ENCODE peak calls at places on chromosomes 11 and 22, in seven cellular contexts. H is AML-193, A is HCT116, O is hepatic stellate cell, F is SJSA1, J is coronary artery, Y is Ammon's horn. V is an unnamed sample.

GRCh38 chr22:41831383-41831782 is 1.5 kb upstream of the SREBF2 start:
- DNase-seq in Y (no peak), O (no peak), F (no peak), J (no peak), H (peak), A (no peak), V (no peak)

GRCh38 chr11:110295487-110296225 is 758 bp downstream of the RDX start:
- DNase-seq in J (peak), O (peak), Y (peak), H (peak), F (peak), A (no peak), V (no peak)

GRCh38 chr11:95703059-95703458 is 86.5 kb downstream of the FAM76B start:
- DNase-seq in H (no peak), O (no peak), J (no peak), F (no peak), A (no peak), Y (no peak), V (no peak)

GRCh38 chr22:41263704-41264103 is 22.3 kb downstream of the RANGAP1 start:
- DNase-seq in Y (no peak), H (no peak), A (no peak), J (no peak), F (no peak), O (no peak), V (no peak)

GRCh38 chr11:2400069-2400760 is at the start of gene TSSC4:
- DNase-seq in H (peak), A (peak), F (peak), O (peak), Y (peak), J (peak), V (peak)

GRCh38 chr11:82557274-82557673 is 176.4 kb downstream of the FAM181B start:
- DNase-seq in J (no peak), F (no peak), O (no peak), H (no peak), Y (peak), A (no peak), V (peak)

GRCh38 chr22:21778705-21779363 is 43.2 kb upstream of the YPEL1 start:
- DNase-seq in A (no peak), H (no peak), J (no peak), O (peak), Y (no peak), F (no peak), V (no peak)

GRCh38 chr11:113308601-113309000 is 5.8 kb upstream of the TTC12 start:
- DNase-seq in Y (no peak), F (no peak), H (no peak), A (no peak), O (no peak), J (no peak), V (no peak)

GRCh38 chr11:67439321-67440228 is 2.1 kb upstream of the PTPRCAP start:
- DNase-seq in A (no peak), O (peak), F (no peak), J (no peak), Y (peak), H (peak), V (no peak)

GRCh38 chr22:29947410-29948387 is 64.7 kb downstream of the MTMR3 start:
- DNase-seq in A (no peak), J (no peak), Y (no peak), O (peak), F (no peak), H (no peak), V (no peak)

GRCh38 chr11:46564459-46564858 is 29.4 kb downstream of the AMBRA1 start:
- DNase-seq in J (no peak), H (no peak), F (no peak), Y (no peak), O (peak), A (no peak), V (no peak)

GRCh38 chr22:47367107-47367690 is 604.7 kb downstream of the TBC1D22A start:
- DNase-seq in A (no peak), O (no peak), Y (no peak), F (peak), H (no peak), J (no peak), V (no peak)

GRCh38 chr11:9120659-9121350 is 29.4 kb upstream of the SCUBE2 start:
- DNase-seq in Y (no peak), H (no peak), A (peak), O (no peak), F (no peak), J (no peak), V (no peak)

GRCh38 chr11:18394928-18395734 is 768 bp downstream of the LDHA start:
- DNase-seq in F (no peak), A (no peak), O (no peak), Y (peak), J (peak), H (no peak), V (no peak)

GRCh38 chr11:57248780-57249383 is 11.8 kb upstream of the APLNR start:
- DNase-seq in O (peak), F (peak), H (peak), Y (peak), A (peak), J (no peak), V (no peak)

GRCh38 chr22:37752189-37753061 is 55.3 kb upstream of the GCAT start:
- DNase-seq in F (peak), O (peak), A (peak), Y (peak), J (peak), H (no peak), V (no peak)

GRCh38 chr11:134565343-134565891 is 153.4 kb upstream of the B3GAT1 start:
- DNase-seq in O (no peak), H (no peak), A (no peak), J (no peak), Y (no peak), F (peak), V (no peak)

GRCh38 chr11:17699157-17700114 is 19.9 kb upstream of the MYOD1 start:
- DNase-seq in Y (no peak), J (no peak), F (no peak), O (no peak), H (no peak), A (no peak), V (no peak)

GRCh38 chr11:3182462-3182852 is 17.3 kb upstream of the OSBPL5 start:
- DNase-seq in Y (no peak), A (no peak), J (no peak), F (no peak), H (no peak), O (no peak), V (no peak)

GRCh38 chr11:34274712-34275398 is 83.0 kb downstream of the ABTB2 start:
- DNase-seq in Y (peak), J (peak), O (peak), H (no peak), F (no peak), A (peak), V (no peak)

GRCh38 chr22:17366830-17367229 is 2.4 kb upstream of the CECR2 start:
- DNase-seq in J (no peak), Y (peak), H (no peak), A (peak), F (no peak), O (no peak), V (no peak)

GRCh38 chr11:95559899-95560298 is 229.7 kb downstream of the FAM76B start:
- DNase-seq in J (peak), Y (no peak), O (no peak), F (no peak), A (no peak), H (no peak), V (no peak)

GRCh38 chr11:86624366-86624765 is 48.0 kb downstream of the ME3 start:
- DNase-seq in F (no peak), J (no peak), H (no peak), Y (no peak), O (no peak), A (no peak), V (no peak)

GRCh38 chr11:122676638-122677037 is 21.1 kb downstream of the UBASH3B start:
- DNase-seq in O (no peak), A (peak), F (no peak), Y (no peak), J (no peak), H (no peak), V (no peak)

GRCh38 chr11:119316017-119316728 is 757 bp downstream of the MCAM start:
- DNase-seq in A (no peak), O (peak), H (no peak), F (no peak), J (peak), Y (peak), V (peak)

GRCh38 chr11:34654491-34655334 is 33.8 kb downstream of the EHF start:
- DNase-seq in H (peak), F (no peak), O (no peak), A (peak), Y (peak), J (peak), V (peak)

GRCh38 chr11:15888596-15889345 is 467.6 kb downstream of the SOX6 start:
- DNase-seq in O (no peak), J (no peak), Y (no peak), F (no peak), A (no peak), H (no peak), V (no peak)

GRCh38 chr11:12806113-12806512 is 131.9 kb downstream of the TEAD1 start:
- DNase-seq in F (no peak), Y (no peak), H (no peak), A (no peak), O (no peak), J (no peak), V (no peak)

GRCh38 chr11:57134284-57134683 is 47.5 kb upstream of the LRRC55 start:
- DNase-seq in O (no peak), H (no peak), J (no peak), F (no peak), Y (no peak), A (no peak), V (no peak)

GRCh38 chr22:22818861-22819855 is 68.5 kb upstream of the IGLL5 start:
- DNase-seq in J (no peak), O (no peak), Y (no peak), A (no peak), F (no peak), H (no peak), V (no peak)

GRCh38 chr11:92070026-92070889 is 154.4 kb upstream of the FAT3 start:
- DNase-seq in F (no peak), H (no peak), Y (no peak), J (no peak), O (no peak), A (no peak), V (no peak)

GRCh38 chr11:74018331-74019005 is 9.6 kb upstream of the UCP3 start:
- DNase-seq in F (no peak), J (peak), H (no peak), Y (peak), O (peak), A (no peak), V (no peak)

GRCh38 chr22:42986115-42986514 is 28.8 kb downstream of the PACSIN2 start:
- DNase-seq in Y (no peak), H (no peak), F (no peak), A (no peak), O (no peak), J (no peak), V (no peak)

GRCh38 chr11:44466531-44467179 is 98.8 kb upstream of the CD82 start:
- DNase-seq in J (no peak), F (no peak), H (no peak), Y (no peak), O (no peak), A (no peak), V (no peak)

GRCh38 chr11:19193916-19194315 is 7.9 kb downstream of the CSRP3 start:
- DNase-seq in F (no peak), O (no peak), Y (no peak), A (no peak), J (no peak), H (no peak), V (no peak)